ENCODE peak calls at places on chromosomes 6 and 20, in eight cellular contexts. S is thoracic aorta; G is CD4-positive, CD25-positive, alpha-beta regulatory T cell; U is SK-N-SH; L is upper lobe of right lung; R is heart left ventricle; K is naive thymus-derived CD4-positive, alpha-beta T cell; Q is adrenal gland. B is an unnamed sample.

GRCh38 chr6:169963581-169964297 is 212.3 kb downstream of the ERMARD start:
- DNase-seq in S (no peak), G (no peak), U (peak; percentile 6), L (peak; percentile 59), R (peak; percentile 3), K (no peak), Q (peak; percentile 8), B (peak; percentile 16)

GRCh38 chr20:44392776-44393607 is 37.5 kb downstream of the HNF4A start:
- DNase-seq in S (no peak), G (no peak), U (no peak), L (no peak), R (no peak), K (no peak), Q (no peak), B (no peak)

GRCh38 chr6:63742060-63742459 is 106.5 kb downstream of the PHF3 start:
- DNase-seq in S (no peak), G (no peak), U (no peak), L (no peak), R (no peak), K (no peak), Q (no peak), B (no peak)

GRCh38 chr20:17504898-17505663 is 26.1 kb downstream of the BFSP1 start:
- DNase-seq in S (no peak), G (peak; percentile 80), U (peak; percentile 59), L (peak; percentile 85), R (peak; percentile 54), K (peak; percentile 39), Q (peak; percentile 43), B (peak; percentile 47)

GRCh38 chr6:7879579-7879978 is 31.0 kb downstream of the TXNDC5 start:
- DNase-seq in S (no peak), G (no peak), U (no peak), L (no peak), R (no peak), K (no peak), Q (no peak), B (no peak)

GRCh38 chr6:141107562-141108160 is 1025.1 kb upstream of the GJE1 start:
- DNase-seq in S (no peak), G (no peak), U (no peak), L (no peak), R (no peak), K (no peak), Q (no peak), B (no peak)

GRCh38 chr20:32792316-32792715 is 27.4 kb upstream of the MAPRE1 start:
- DNase-seq in S (no peak), G (no peak), U (no peak), L (no peak), R (no peak), K (no peak), Q (no peak), B (no peak)

GRCh38 chr6:9593566-9593965 is 821.3 kb downstream of the TFAP2A start:
- DNase-seq in S (no peak), G (no peak), U (no peak), L (no peak), R (no peak), K (no peak), Q (no peak), B (no peak)

GRCh38 chr6:42786525-42786985 is 4.7 kb downstream of the BICRAL start:
- DNase-seq in S (no peak), G (no peak), U (no peak), L (no peak), R (no peak), K (no peak), Q (no peak), B (no peak)

GRCh38 chr20:10731190-10731955 is 57.6 kb upstream of the JAG1 start:
- DNase-seq in S (no peak), G (no peak), U (no peak), L (no peak), R (no peak), K (no peak), Q (no peak), B (no peak)

GRCh38 chr6:151022492-151022891 is 157.0 kb downstream of the MTHFD1L start:
- DNase-seq in S (no peak), G (no peak), U (no peak), L (no peak), R (no peak), K (no peak), Q (no peak), B (no peak)

GRCh38 chr6:3913958-3914337 is 64.8 kb downstream of the FAM50B start:
- DNase-seq in S (no peak), G (no peak), U (no peak), L (no peak), R (no peak), K (no peak), Q (no peak), B (no peak)

GRCh38 chr6:47168176-47168575 is 126.0 kb upstream of the ADGRF1 start:
- DNase-seq in S (no peak), G (no peak), U (no peak), L (no peak), R (no peak), K (no peak), Q (no peak), B (peak; percentile 34)

GRCh38 chr20:41072099-41072798 is 43.6 kb downstream of the TOP1 start:
- DNase-seq in S (peak; percentile 14), G (no peak), U (no peak), L (no peak), R (peak; percentile 9), K (no peak), Q (peak; percentile 37), B (no peak)

GRCh38 chr6:125444234-125444949 is 142.6 kb upstream of the HDDC2 start:
- DNase-seq in S (no peak), G (no peak), U (no peak), L (peak; percentile 56), R (peak; percentile 84), K (no peak), Q (peak; percentile 50), B (no peak)

GRCh38 chr6:146551545-146551944 is 7.9 kb downstream of the RAB32 start:
- DNase-seq in S (no peak), G (no peak), U (no peak), L (no peak), R (no peak), K (no peak), Q (no peak), B (no peak)

GRCh38 chr6:134456284-134456683 is 138.4 kb upstream of the SGK1 start:
- DNase-seq in S (no peak), G (no peak), U (peak; percentile 24), L (no peak), R (no peak), K (no peak), Q (no peak), B (no peak)

GRCh38 chr6:7590918-7591302 is 912 bp downstream of the SNRNP48 start:
- DNase-seq in S (no peak), G (no peak), U (peak; percentile 18), L (no peak), R (peak; percentile 35), K (no peak), Q (peak; percentile 52), B (no peak)

GRCh38 chr6:32613475-32613874 is 23.7 kb upstream of the HLA-DQA1 start:
- DNase-seq in S (no peak), G (no peak), U (no peak), L (no peak), R (no peak), K (no peak), Q (no peak), B (no peak)

GRCh38 chr6:112223070-112223861 is 31.1 kb downstream of the LAMA4 start:
- DNase-seq in S (no peak), G (no peak), U (no peak), L (no peak), R (no peak), K (no peak), Q (no peak), B (no peak)

GRCh38 chr6:2839195-2839981 is 2.3 kb downstream of the SERPINB1 start:
- DNase-seq in S (no peak), G (no peak), U (no peak), L (no peak), R (no peak), K (no peak), Q (no peak), B (peak; percentile 48)

GRCh38 chr6:110776413-110776812 is 38.9 kb downstream of the CDK19 start:
- DNase-seq in S (no peak), G (no peak), U (no peak), L (no peak), R (no peak), K (no peak), Q (no peak), B (no peak)

GRCh38 chr6:111411978-111412574 is 70.9 kb downstream of the REV3L start:
- DNase-seq in S (no peak), G (no peak), U (no peak), L (no peak), R (no peak), K (no peak), Q (no peak), B (no peak)

GRCh38 chr6:3364391-3364790 is 92.5 kb downstream of the SLC22A23 start:
- DNase-seq in S (no peak), G (no peak), U (no peak), L (no peak), R (no peak), K (no peak), Q (no peak), B (peak; percentile 38)

GRCh38 chr6:89369009-89369408 is 16.5 kb upstream of the UBE2J1 start:
- DNase-seq in S (no peak), G (no peak), U (no peak), L (peak; percentile 72), R (peak; percentile 62), K (no peak), Q (peak; percentile 68), B (peak; percentile 76)
- H3K4me1 ChIP-seq in S (peaks cover 4% of the 10 kb centered on the region), G (peaks cover 9% of the 10 kb centered on the region), U (no peaks in the 10 kb centered on the region), L (peaks cover 11% of the 10 kb centered on the region), R (peaks cover 23% of the 10 kb centered on the region), K (peaks cover 21% of the 10 kb centered on the region), Q (no peaks in the 10 kb centered on the region), B (peaks cover 24% of the 10 kb centered on the region)

GRCh38 chr6:35590622-35591066 is 77.9 kb upstream of the TULP1 start:
- DNase-seq in S (no peak), G (no peak), U (no peak), L (no peak), R (no peak), K (no peak), Q (peak; percentile 46), B (no peak)
- H3K36me3 ChIP-seq in S (peaks cover 61% of the 10 kb centered on the region), G (peaks cover 32% of the 10 kb centered on the region), U (no peaks in the 10 kb centered on the region), L (peaks cover 88% of the 10 kb centered on the region), R (peaks cover 31% of the 10 kb centered on the region), K (no peaks in the 10 kb centered on the region), Q (no peaks in the 10 kb centered on the region), B (peaks cover 98% of the 10 kb centered on the region)

GRCh38 chr20:8139899-8140298 is 7.8 kb downstream of the PLCB1 start:
- DNase-seq in S (no peak), G (no peak), U (no peak), L (no peak), R (no peak), K (no peak), Q (no peak), B (no peak)
- H3K4me1 ChIP-seq in S (no peaks in the 10 kb centered on the region), G (no peaks in the 10 kb centered on the region), U (peaks cover 10% of the 10 kb centered on the region), L (no peaks in the 10 kb centered on the region), R (peaks cover 17% of the 10 kb centered on the region), K (no peaks in the 10 kb centered on the region), Q (no peaks in the 10 kb centered on the region), B (no peaks in the 10 kb centered on the region)

DNA sequence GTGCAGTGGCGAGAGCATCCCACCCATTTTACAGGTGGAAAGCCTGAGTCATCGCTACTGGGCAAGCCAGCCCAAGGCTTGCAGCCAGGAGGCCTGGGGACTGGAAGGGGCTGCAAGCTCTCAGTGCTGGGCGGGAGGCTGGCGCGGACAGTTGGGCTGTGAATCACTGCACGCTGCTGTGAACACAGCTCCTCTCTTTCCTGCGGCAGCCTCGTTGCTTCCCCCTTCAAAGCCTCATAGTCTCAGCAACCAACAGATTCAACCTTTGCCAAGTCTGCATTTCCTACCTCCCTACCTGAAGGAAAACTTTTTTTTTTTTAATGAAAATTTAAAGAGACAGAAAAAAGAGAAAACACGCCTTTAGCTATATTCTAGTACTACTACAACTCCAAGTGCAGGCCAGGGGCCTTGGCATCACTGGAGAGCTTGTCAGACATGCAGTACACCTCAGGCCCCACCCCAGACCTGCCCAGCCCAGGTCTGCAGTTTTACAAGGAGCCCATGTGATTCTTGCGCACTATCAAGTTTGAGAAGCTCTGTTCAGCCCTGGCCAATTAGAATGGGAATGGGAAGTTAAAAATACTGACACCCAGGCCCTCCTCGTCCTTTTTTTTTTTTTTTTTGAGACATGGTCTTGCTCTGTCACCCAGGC is 85.1 kb downstream of the NFATC2 start:
- DNase-seq in S (no peak), G (no peak), U (peak; percentile 44), L (no peak), R (peak; percentile 38), K (no peak), Q (peak; percentile 63), B (no peak)
- H3K36me3 ChIP-seq in S (no peaks in the 10 kb centered on the region), G (peaks cover 54% of the 10 kb centered on the region), U (no peaks in the 10 kb centered on the region), L (no peaks in the 10 kb centered on the region), R (peaks cover 10% of the 10 kb centered on the region), K (peaks cover 20% of the 10 kb centered on the region), Q (no peaks in the 10 kb centered on the region), B (peaks cover 4% of the 10 kb centered on the region)

B was measured in stomach.